ENCODE peak calls at places on chromosomes 11 and 22, in five cellular contexts. L, R, U, Z and X are unnamed samples.

GRCh38 chr11:75802913-75803820 is 11.8 kb upstream of the UVRAG start:
- DNase-seq in L (peak; percentile 77), Z (peak; percentile 69), U (peak; percentile 75), R (peak; percentile 78), X (peak; percentile 59)

GRCh38 chr11:127345819-127346459 is 345.4 kb upstream of the KIRREL3 start:
- DNase-seq in U (peak; percentile 14), R (no peak), Z (peak; percentile 18), L (peak; percentile 70), X (no peak)

GRCh38 chr11:35549787-35550186 is 24.4 kb upstream of the PAMR1 start:
- DNase-seq in L (peak; percentile 97), U (no peak), R (no peak), Z (no peak), X (no peak)

GRCh38 chr11:35855685-35856084 is 88.2 kb upstream of the LDLRAD3 start:
- DNase-seq in R (no peak), U (no peak), L (no peak), Z (no peak), X (no peak)

GRCh38 chr11:2509481-2510001 is 64.7 kb downstream of the KCNQ1 start:
- DNase-seq in L (no peak), R (no peak), U (no peak), Z (peak; percentile 69), X (no peak)

GRCh38 chr11:34443136-34443535 is 4.4 kb downstream of the CAT start:
- DNase-seq in R (no peak), L (no peak), Z (no peak), U (no peak), X (no peak)

GRCh38 chr11:100674212-100674611 is 12.9 kb upstream of the ARHGAP42 start:
- DNase-seq in Z (no peak), R (no peak), U (no peak), L (no peak), X (no peak)

GRCh38 chr22:24986816-24987215 is 34.3 kb downstream of the KIAA1671 start:
- DNase-seq in R (no peak), U (peak; percentile 74), Z (no peak), L (no peak), X (peak; percentile 9)

GRCh38 chr11:32440920-32441319 is 5.6 kb upstream of the WT1 start:
- DNase-seq in Z (no peak), U (no peak), R (no peak), L (no peak), X (no peak)

GRCh38 chr11:131037873-131038272 is 121.6 kb upstream of the SNX19 start:
- DNase-seq in U (no peak), R (no peak), L (no peak), Z (no peak), X (no peak)

GRCh38 chr11:898160-898517 is 12.5 kb downstream of the CHID1 start:
- DNase-seq in L (peak; percentile 36), U (peak; percentile 14), R (no peak), Z (no peak), X (no peak)

GRCh38 chr11:2208691-2209369 is 37.2 kb upstream of the TH start:
- DNase-seq in L (no peak), Z (peak; percentile 13), R (no peak), U (no peak), X (no peak)

GRCh38 chr11:18392434-18393321 is 1.7 kb upstream of the LDHA start:
- DNase-seq in R (no peak), Z (no peak), U (peak; percentile 42), L (peak; percentile 13), X (no peak)

GRCh38 chr22:47045691-47046410 is 283.4 kb downstream of the TBC1D22A start:
- DNase-seq in U (no peak), R (peak; percentile 22), L (no peak), Z (no peak), X (no peak)

GRCh38 chr11:44608654-44609027 is 43.2 kb downstream of the CD82 start:
- DNase-seq in L (no peak), U (no peak), Z (no peak), R (no peak), X (no peak)
- H3K4me1 ChIP-seq in L (peaks cover 8% of the 10 kb centered on the region), U (peaks cover 50% of the 10 kb centered on the region), Z (peaks cover 58% of the 10 kb centered on the region), R (no peaks in the 10 kb centered on the region), X (peaks cover 69% of the 10 kb centered on the region)

GRCh38 chr22:40021401-40022000 is 26.7 kb downstream of the FAM83F start:
- DNase-seq in L (no peak), Z (no peak), R (peak; percentile 34), U (no peak), X (no peak)

GRCh38 chr22:40020956-40021355 is 26.2 kb downstream of the FAM83F start:
- DNase-seq in Z (no peak), L (no peak), R (no peak), U (no peak), X (no peak)

GRCh38 chr22:40022536-40023225 is 27.9 kb downstream of the FAM83F start:
- DNase-seq in U (no peak), Z (no peak), R (no peak), L (peak; percentile 80), X (no peak)

GRCh38 chr22:40024201-40025061 is 29.7 kb downstream of the FAM83F start:
- DNase-seq in U (peak; percentile 62), R (peak; percentile 73), L (peak; percentile 86), Z (peak; percentile 63), X (peak; percentile 48)

GRCh38 chr22:40023226-40023925 is 28.6 kb downstream of the FAM83F start:
- DNase-seq in Z (no peak), R (no peak), L (no peak), U (no peak), X (no peak)
- H3K27me3 ChIP-seq in Z (peaks cover 29% of the 10 kb centered on the region), R (no peaks in the 10 kb centered on the region), L (no peaks in the 10 kb centered on the region), U (no peaks in the 10 kb centered on the region), X (no peaks in the 10 kb centered on the region)

DNA sequence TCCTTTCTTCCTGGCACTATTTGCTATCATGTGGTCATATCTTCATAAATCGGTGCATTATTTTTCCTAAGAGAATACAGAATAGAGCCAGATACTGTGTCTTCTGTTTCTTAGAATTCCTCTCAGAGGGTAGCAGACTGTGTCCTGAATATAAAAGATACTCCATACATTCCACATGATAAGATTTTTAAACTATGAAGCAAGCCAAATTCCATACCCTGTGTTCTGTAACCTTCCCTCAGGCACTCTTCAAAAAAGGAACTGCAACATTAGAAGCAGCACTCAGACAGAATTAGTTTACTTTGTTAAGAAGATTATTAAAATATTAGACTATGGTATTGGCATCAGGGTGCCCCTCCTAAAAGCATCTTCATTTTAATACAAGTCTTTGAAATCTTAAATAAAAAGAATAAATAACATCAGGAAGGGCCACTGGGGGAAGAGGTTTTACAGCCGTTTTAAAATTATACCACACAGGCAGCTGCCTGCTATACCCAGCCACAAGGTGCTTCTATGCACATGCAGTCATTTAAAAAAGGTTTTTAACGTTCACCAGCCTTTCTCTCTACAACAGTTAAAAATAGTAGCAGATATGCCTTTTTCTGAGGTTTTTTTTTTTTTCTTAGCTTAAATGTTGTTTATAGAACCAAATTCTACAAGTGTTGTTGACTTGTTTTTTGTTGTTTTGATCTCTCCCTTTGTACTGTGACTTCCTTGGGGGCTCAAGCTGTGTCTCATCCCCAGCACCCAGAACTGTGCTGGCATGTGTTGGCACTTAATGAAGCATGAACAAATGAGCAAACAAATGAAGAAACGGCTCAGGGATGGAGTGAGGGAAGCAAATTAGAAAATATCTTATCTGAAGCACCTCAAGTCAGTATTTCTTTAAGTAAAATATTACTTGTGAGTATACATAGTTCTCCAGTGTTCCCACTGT is 54.7 kb upstream of the CCDC89 start:
- DNase-seq in Z (no peak), U (no peak), R (no peak), L (no peak), X (no peak)
- H3K4me1 ChIP-seq in Z (peaks cover 46% of the 10 kb centered on the region), U (peaks cover 32% of the 10 kb centered on the region), R (no peaks in the 10 kb centered on the region), L (peaks cover 9% of the 10 kb centered on the region), X (peaks cover 54% of the 10 kb centered on the region)

DNA sequence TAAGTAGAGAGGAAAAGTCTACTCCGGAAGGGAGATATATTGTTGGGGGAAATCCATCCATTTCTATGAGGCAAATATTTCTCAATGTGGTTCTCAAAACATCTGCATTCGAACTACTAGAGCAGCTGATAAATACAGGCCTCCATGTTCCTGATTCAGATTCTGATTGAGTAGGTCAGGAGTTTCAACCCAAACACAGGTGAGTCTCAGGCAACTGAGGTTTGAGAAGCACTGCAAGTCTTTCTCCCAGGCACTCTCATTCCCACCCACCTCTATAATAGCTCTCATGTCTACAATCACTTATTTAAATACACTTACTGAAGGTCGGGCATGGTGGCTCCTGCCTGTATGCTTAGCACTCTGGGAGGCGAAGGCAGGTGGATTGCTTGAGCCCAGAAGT is 14.7 kb upstream of the ASPHD2 start:
- DNase-seq in L (no peak), Z (no peak), R (no peak), U (no peak), X (no peak)
- H3K27me3 ChIP-seq in L (peaks cover 47% of the 10 kb centered on the region), Z (peaks cover 98% of the 10 kb centered on the region), R (peaks cover 7% of the 10 kb centered on the region), U (peaks cover 16% of the 10 kb centered on the region), X (no peaks in the 10 kb centered on the region)